ENCODE peak calls at places on chromosomes 16 and 17, in ten cellular contexts. S is ovary, C is K562, V is mesenchymal stem cell, E is tibial nerve, O is thyroid gland, A is cardiac muscle cell, B is adrenal gland, J is tibial artery, W is right lobe of liver. X is an unnamed sample. For H3K4me1 and H3K36me3, the result is how much of the 10 kb centered on the place peaks cover.

GRCh38 chr17:55322451-55322985 is 57.8 kb downstream of the HLF start:
- DNase-seq in A (no peak), W (no peak), J (no peak), O (no peak), B (no peak), V (no peak), E (no peak), S (no peak), C (no peak), X (no peak)

GRCh38 chr16:48408688-48409087 is 23.5 kb upstream of the SIAH1 start:
- DNase-seq in E (peak), B (peak), J (peak), V (peak), S (no peak), O (peak), W (peak), C (no peak), A (no peak), X (no peak)

GRCh38 chr16:30131869-30132475 is 9.0 kb upstream of the MAPK3 start:
- DNase-seq in V (no peak), E (no peak), W (no peak), J (no peak), B (no peak), S (no peak), C (no peak), O (peak), A (no peak), X (no peak)

GRCh38 chr17:68048996-68049395 is 13.5 kb downstream of the KPNA2 start:
- DNase-seq in E (no peak), A (no peak), C (peak), W (no peak), J (no peak), S (no peak), O (no peak), B (no peak), V (no peak), X (no peak)

GRCh38 chr17:47727704-47728036 is 5.4 kb upstream of the TBX21 start:
- DNase-seq in J (no peak), S (no peak), C (no peak), V (no peak), O (no peak), A (no peak), E (no peak), B (no peak), W (no peak), X (no peak)

GRCh38 chr17:66966529-66967418 is 2.3 kb downstream of the CACNG4 start:
- DNase-seq in A (no peak), E (no peak), V (no peak), S (no peak), C (no peak), J (no peak), W (no peak), O (no peak), B (no peak), X (no peak)

GRCh38 chr17:57211543-57211942 is 44.8 kb upstream of the MSI2 start:
- DNase-seq in W (no peak), C (no peak), B (no peak), V (peak), E (no peak), J (no peak), O (no peak), S (no peak), A (no peak), X (no peak)

GRCh38 chr17:2898255-2898926 is 102.2 kb downstream of the RAP1GAP2 start:
- DNase-seq in C (no peak), A (no peak), J (no peak), B (no peak), S (no peak), W (no peak), E (no peak), O (no peak), V (no peak), X (no peak)

GRCh38 chr16:7742626-7743025 is 410.0 kb downstream of the RBFOX1 start:
- DNase-seq in A (no peak), C (no peak), E (no peak), W (no peak), O (no peak), V (no peak), J (no peak), B (no peak), S (no peak), X (no peak)

GRCh38 chr17:17606416-17607000 is 15.0 kb upstream of the PEMT start:
- DNase-seq in B (no peak), J (no peak), V (peak), A (peak), O (no peak), S (no peak), C (peak), E (no peak), W (no peak), X (no peak)

GRCh38 chr16:85608515-85608885 is 4.6 kb upstream of the GSE1 start:
- DNase-seq in W (no peak), C (no peak), A (no peak), J (no peak), E (no peak), O (peak), V (no peak), B (no peak), S (no peak), X (no peak)

GRCh38 chr17:10316986-10317834 is 55.6 kb downstream of the MYH13 start:
- DNase-seq in B (peak), O (peak), C (peak), W (peak), A (peak), J (peak), E (peak), V (peak), S (peak), X (no peak)

DNA sequence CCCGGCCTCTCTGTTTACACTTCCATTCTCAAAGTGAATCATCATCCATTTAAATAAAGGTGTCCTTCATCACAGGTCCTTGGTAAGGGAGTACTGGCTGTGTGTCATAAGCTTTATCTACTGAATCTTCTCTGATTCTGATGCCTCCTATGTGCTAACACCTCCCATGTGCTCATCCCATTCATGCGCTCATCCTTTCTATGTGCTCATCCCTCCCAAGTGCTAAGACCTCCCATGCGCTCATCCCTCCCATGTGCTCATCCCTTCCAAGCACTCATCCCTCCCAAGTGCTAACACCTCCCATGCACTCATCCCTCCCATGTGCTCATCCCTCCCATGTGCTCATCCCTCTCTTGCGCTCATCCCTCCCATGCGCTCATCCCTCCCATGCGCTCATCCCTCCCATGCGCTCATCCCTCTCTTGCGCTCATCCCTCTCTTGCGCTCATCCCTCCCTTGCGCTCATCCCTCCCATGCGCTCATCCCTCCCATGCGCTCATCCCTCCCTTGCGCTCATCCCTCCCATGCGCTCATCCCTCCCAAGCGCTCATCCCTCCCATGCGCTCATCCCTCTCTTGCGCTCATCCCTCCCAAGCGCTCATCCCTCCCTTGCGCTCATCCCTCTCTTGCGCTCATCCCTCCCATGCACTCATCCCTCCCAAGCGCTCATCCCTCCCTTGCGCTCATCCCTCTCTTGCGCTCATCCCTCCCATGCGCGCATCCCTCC is 20.6 kb upstream of the ATP2A3 start:
- DNase-seq in J (no peak), S (no peak), W (no peak), C (no peak), A (no peak), E (no peak), B (no peak), O (no peak), V (no peak), X (no peak)
- H3K4me1 ChIP-seq in J (under half), S (under half), W (under half), C (under half), A (under half), E (under half), B (under half), O (under half), V (under half), X (under half)

DNA sequence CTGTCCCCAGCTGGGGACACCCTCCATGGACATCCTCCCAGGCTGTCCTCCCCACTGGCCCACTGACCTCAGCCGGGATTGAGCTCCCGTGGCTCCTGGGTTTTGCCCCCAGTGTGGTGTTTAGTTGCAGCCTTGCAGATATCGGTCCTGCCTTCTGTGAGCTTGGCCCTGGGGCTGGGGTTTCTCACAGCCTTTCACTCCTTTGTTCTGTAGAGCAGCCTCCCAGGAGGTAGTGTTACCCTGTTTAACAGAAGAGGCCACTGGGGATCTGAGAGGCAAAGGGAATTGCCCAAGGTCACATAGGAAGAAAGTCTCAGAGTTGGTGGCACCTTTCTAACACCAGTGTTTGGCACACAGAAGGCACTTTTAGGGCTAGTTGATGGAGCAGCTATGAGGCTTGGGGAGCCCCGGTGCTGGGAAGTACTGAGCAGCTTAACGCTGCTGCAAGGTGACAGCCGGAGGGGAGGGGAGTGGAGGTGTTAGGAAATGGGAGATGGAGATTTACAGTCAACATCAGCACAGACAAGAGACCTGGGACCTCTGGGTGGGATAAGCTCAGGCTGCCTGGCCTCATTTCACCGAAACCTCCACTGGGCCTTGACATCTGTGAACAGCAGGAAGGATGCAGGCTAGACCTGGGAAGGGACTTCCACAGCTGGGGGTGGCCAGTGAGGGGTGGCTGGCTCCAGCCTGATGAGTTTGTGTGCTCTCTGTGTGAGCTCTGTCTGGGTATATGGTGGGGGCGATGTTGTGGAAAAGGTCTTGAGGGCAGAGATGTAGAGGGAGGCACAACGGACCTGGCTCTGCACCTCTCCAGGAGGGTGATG is 26.1 kb downstream of the CACNA1G start:
- DNase-seq in E (no peak), O (no peak), V (no peak), S (no peak), B (no peak), J (no peak), W (no peak), C (no peak), A (no peak), X (no peak)
- H3K36me3 ChIP-seq in E (under half), O (under half), V (under half), S (under half), B (under half), J (under half), W (under half), C (under half), A (under half), X (under half)

DNA sequence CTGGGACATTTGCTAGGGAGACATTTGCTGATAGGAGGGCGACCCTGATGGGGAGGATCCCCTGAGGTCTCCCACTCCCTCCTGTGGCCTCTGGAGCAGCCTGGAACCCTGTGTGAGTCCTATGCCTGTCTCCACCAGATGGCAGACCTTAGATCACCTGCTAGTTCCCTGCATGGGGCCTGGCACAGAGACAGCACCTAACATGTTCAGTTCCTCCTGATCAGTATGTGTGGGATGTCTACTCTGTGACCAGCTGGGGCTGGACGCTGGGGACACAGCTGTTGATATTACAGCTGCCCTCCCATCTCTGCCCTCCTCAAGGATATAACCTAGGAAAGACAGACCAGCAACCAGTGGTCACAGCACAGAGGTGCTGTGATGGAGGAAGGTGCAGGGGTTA is 1.1 kb upstream of the ADCY7 start:
- DNase-seq in V (peak), J (no peak), O (no peak), C (peak), E (no peak), S (no peak), B (no peak), W (no peak), A (no peak), X (no peak)
- H3K4me1 ChIP-seq in V (under half), J (under half), O (under half), C (half or more), E (under half), S (under half), B (under half), W (under half), A (under half), X (under half)

GRCh38 chr16:75578725-75579124 is 12.5 kb downstream of the GABARAPL2 start:
- DNase-seq in O (no peak), B (no peak), J (no peak), V (no peak), A (no peak), S (no peak), W (no peak), E (no peak), C (no peak), X (no peak)
- H3K36me3 ChIP-seq in O (under half), B (half or more), J (half or more), V (under half), A (under half), S (under half), W (under half), E (under half), C (under half), X (under half)

DNA sequence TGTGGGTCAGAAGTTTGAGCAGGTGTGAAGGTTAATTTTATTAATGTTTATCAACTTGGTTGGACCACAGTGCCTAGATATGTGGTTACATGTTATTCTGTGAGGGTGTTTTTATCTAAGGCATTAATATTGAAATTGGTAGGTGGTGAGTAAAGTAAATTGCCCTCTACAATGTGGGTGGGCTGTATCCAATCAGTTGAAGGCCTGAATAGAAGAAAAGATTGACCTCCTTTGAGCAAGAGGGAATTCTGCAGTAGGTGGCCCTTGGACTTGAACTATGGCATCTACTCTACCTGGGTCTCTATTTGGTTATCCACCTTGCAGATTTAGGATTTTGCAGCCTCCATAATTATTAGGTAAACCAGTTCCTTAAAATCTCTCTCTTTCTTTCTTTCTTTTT is 356.8 kb upstream of the EEF2KMT start:
- DNase-seq in O (no peak), A (no peak), B (no peak), J (no peak), V (no peak), S (no peak), E (no peak), C (no peak), W (no peak), X (no peak)
- H3K4me1 ChIP-seq in O (under half), A (under half), B (under half), J (under half), V (under half), S (under half), E (under half), C (under half), W (under half), X (under half)

GRCh38 chr17:77313831-77314230 is 173.1 kb downstream of the SEC14L1 start:
- DNase-seq in W (peak), B (peak), E (no peak), S (no peak), J (no peak), O (no peak), C (no peak), V (no peak), A (no peak), X (no peak)
- H3K36me3 ChIP-seq in W (under half), B (under half), E (under half), S (under half), J (under half), O (under half), C (under half), V (under half), A (under half), X (under half)

DNA sequence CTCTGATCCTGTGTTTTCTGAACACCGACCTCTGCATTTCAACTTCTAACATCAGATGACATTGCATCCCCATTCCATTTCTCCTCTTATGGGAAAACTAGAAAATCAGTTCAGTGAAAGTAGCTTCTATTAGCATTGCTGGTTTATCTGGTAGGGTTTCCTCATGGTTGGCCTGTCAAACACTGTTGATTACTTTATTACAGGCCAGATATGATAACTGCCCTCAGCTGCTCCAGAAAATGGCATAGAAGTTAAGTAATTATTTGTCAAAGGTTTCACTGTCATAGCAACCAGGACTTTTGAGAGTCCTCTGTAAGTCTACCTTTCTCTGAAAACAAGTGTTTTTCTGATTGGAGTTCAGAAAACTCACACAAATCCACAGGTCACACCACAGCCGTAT is 3.0 kb downstream of the GFOD2 start:
- DNase-seq in S (no peak), A (no peak), C (no peak), V (no peak), O (no peak), W (no peak), B (no peak), E (no peak), J (no peak), X (no peak)
- H3K4me1 ChIP-seq in S (under half), A (under half), C (under half), V (under half), O (under half), W (under half), B (under half), E (under half), J (under half), X (under half)